ENCODE peak calls at places on chromosomes 7 and 10, in four cellular contexts. V is AG10803, G is GM12865, T is IMR-90. Q is an unnamed sample.

GRCh38 chr7:23653942-23654341 is 26.1 kb upstream of the FAM221A start:
- DNase-seq in V (no peak), G (no peak), T (no peak), Q (no peak)

GRCh38 chr7:55245271-55245723 is 119.8 kb upstream of the LANCL2 start:
- DNase-seq in V (peak; percentile 93), G (no peak), T (peak; percentile 93), Q (no peak)

GRCh38 chr10:67815571-67816059 is 22.4 kb downstream of the DNAJC12 start:
- DNase-seq in V (no peak), G (no peak), T (peak; percentile 43), Q (no peak)

GRCh38 chr10:112429147-112429546 is 17.6 kb downstream of the ZDHHC6 start:
- DNase-seq in V (no peak), G (peak; percentile 18), T (no peak), Q (no peak)

GRCh38 chr7:24576171-24577052 is 3.2 kb downstream of the PALS2 start:
- DNase-seq in V (peak; percentile 80), G (peak; percentile 79), T (peak; percentile 77), Q (no peak)

GRCh38 chr10:21097926-21098355 is 200.8 kb upstream of the NEBL start:
- DNase-seq in V (no peak), G (no peak), T (no peak), Q (no peak)

GRCh38 chr7:129212126-129212525 is 12.7 kb upstream of the AHCYL2 start:
- DNase-seq in V (no peak), G (no peak), T (no peak), Q (no peak)

GRCh38 chr10:128875955-128876354 is 591.1 kb upstream of the MGMT start:
- DNase-seq in V (peak; percentile 34), G (no peak), T (no peak), Q (no peak)

GRCh38 chr10:21364196-21365114 is 161.0 kb downstream of the SKIDA1 start:
- DNase-seq in V (peak; percentile 85), G (no peak), T (peak; percentile 74), Q (no peak)

GRCh38 chr7:45872116-45873034 is 507 bp downstream of the CCDC201 start:
- DNase-seq in V (no peak), G (peak; percentile 24), T (no peak), Q (no peak)

GRCh38 chr7:135616136-135616535 is 46.2 kb upstream of the STMP1 start:
- DNase-seq in V (no peak), G (no peak), T (peak; percentile 68), Q (no peak)

GRCh38 chr7:107938448-107939250 is 47.7 kb downstream of the DLD start:
- DNase-seq in V (peak; percentile 43), G (no peak), T (no peak), Q (no peak)

GRCh38 chr7:6446977-6447588 is 671 bp downstream of the DAGLB start:
- DNase-seq in V (peak; percentile 83), G (peak; percentile 56), T (peak; percentile 87), Q (no peak)

GRCh38 chr10:79116801-79117723 is 48.3 kb downstream of the ZMIZ1 start:
- DNase-seq in V (peak; percentile 76), G (peak; percentile 63), T (peak; percentile 77), Q (no peak)

GRCh38 chr7:140476698-140477261 is 2.5 kb downstream of the MKRN1 start:
- DNase-seq in V (no peak), G (no peak), T (no peak), Q (no peak)

GRCh38 chr7:80478683-80479082 is 33.2 kb downstream of the GNAT3 start:
- DNase-seq in V (peak; percentile 45), G (no peak), T (peak; percentile 76), Q (no peak)

GRCh38 chr10:46273506-46274477 is 13.0 kb upstream of the ANTXRL start:
- DNase-seq in V (no peak), G (no peak), T (no peak), Q (no peak)

GRCh38 chr10:84571146-84571545 is 242.8 kb downstream of the CCSER2 start:
- DNase-seq in V (no peak), G (no peak), T (no peak), Q (no peak)

GRCh38 chr10:84574101-84574500 is 245.7 kb downstream of the CCSER2 start:
- DNase-seq in V (no peak), G (no peak), T (no peak), Q (no peak)
- TF ChIP-seq CTCF in V (peak; percentile 4), G (no peak), T (no peak), Q (no peak)

GRCh38 chr10:117318909-117319308 is 56.3 kb downstream of the PDZD8 start:
- DNase-seq in V (peak; percentile 12), G (no peak), T (peak; percentile 35), Q (no peak)
- TF ChIP-seq CTCF in V (peak; percentile 59), G (peak; percentile 10), T (peak; percentile 36), Q (no peak)

GRCh38 chr10:69217119-69217754 is 2.9 kb upstream of the HKDC1 start:
- DNase-seq in V (peak; percentile 91), G (no peak), T (peak; percentile 80), Q (no peak)
- TF ChIP-seq CTCF in V (no peak), G (no peak), T (no peak), Q (no peak)

DNA sequence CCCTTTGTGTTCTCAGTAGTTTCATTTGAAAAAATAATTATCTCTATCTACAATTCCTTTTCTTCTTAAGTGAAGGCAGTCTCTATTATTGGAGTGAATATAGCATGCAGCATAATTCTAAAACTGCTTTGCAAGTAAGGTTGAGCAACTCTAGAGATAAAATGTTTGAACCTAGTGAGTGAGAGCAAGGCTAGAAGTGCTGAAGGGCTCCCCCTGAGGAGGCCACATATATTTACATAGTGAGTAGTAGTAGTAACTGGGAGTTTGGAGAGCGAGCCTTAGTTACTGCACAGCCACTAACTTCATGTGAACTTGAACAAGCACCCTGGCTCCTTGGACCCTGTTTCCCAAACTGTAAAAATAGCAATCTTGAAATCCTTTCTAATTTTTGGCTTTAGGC is 141.5 kb upstream of the DKK1 start:
- DNase-seq in V (peak; percentile 2), G (no peak), T (peak; percentile 7), Q (no peak)
- TF ChIP-seq CTCF in V (peak; percentile 11), G (no peak), T (no peak), Q (no peak)

DNA sequence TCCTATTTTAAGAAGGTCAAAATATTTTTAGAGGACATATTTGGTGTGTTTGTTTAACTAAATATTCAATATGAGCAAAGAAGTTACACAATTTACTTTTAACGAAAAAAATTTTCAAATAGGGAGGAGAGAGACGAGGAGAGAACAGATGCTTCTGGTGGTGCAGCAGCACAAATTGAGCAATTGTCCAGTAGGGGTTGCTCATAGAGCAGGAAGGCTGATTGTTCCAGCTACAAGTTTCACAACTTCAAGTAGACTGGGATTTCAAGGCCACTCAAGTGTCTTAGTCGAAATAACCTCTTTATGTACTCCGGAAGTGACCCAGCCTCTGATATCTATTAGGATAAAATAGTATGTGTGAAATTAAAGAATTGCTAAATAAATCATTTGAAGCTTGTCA is 197.9 kb downstream of the HDAC9 start:
- DNase-seq in V (peak; percentile 96), G (peak; percentile 19), T (peak; percentile 89), Q (no peak)
- TF ChIP-seq CTCF in V (peak; percentile 89), G (peak; percentile 27), T (peak; percentile 91), Q (no peak)

DNA sequence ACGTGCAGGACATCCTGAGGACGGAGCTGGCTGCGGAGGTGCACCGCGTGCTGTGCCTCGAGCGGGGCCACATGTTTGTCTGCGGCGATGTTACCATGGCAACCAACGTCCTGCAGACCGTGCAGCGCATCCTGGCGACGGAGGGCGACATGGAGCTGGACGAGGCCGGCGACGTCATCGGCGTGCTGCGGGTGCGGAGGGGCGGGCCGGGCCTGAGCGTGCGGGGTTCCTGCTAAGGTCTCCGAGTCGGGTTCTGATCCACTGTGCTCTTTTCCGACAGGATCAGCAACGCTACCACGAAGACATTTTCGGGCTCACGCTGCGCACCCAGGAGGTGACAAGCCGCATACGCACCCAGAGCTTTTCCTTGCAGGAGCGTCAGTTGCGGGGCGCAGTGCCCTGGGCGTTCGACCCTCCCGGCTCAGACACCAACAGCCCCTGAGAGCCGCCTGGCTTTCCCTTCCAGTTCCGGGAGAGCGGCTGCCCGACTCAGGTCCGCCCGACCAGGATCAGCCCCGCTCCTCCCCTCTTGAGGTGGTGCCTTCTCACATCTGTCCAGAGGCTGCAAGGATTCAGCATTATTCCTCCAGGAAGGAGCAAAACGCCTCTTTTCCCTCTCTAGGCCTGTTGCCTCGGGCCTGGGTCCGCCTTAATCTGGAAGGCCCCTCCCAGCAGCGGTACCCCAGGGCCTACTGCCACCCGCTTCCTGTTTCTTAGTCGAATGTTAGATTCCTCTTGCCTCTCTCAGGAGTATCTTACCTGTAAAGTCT is 10.4 kb downstream of the ATG9B start:
- DNase-seq in V (peak; percentile 71), G (peak; percentile 84), T (peak; percentile 22), Q (peak; percentile 71)
- TF ChIP-seq CTCF in V (peak; percentile 33), G (no peak), T (no peak), Q (no peak)

DNA sequence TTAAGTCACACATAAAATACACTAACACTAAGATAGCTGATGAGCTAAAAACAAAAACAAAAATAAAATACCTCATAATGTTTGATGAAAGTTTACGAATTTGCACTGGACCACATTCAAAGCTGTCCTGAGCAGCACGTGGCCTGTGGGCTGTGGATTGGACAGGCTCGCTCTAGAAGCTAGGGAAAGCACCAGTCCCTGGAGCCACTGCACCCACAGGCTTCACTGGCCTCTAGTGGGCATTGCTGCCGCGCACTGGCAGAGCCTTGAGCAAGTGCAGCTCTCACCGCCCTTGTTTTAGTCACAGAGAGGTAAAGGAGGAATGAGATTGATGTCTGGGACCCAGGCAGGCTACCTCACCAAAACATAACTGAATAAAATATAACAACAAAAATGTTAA is 67.6 kb downstream of the PAX2 start:
- DNase-seq in V (no peak), G (no peak), T (no peak), Q (no peak)
- TF ChIP-seq CTCF in V (no peak), G (no peak), T (no peak), Q (no peak)

DNA sequence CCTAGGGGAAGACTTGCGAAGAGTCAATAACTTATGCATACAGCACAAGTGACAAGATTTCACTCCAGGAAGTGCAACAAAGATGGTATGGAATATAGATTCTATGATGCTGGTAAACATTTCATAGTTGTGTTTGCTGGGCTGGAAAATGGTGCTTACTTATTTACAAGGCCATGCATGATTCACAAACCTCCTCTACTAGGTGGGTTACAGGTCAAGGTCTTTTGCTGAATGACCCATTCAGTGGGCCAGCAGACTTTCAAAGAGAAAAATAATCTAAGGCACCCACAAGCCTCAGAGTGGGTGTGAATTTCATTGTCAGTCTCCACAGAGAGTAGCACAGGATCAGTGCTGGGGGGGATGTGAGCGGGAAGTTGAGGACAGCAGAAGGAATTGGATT is 378.5 kb downstream of the PLXNA4 start:
- DNase-seq in V (no peak), G (no peak), T (no peak), Q (no peak)
- TF ChIP-seq CTCF in V (no peak), G (no peak), T (no peak), Q (no peak)